ENCODE peak calls at places on chromosomes 1 and 21, in nine cellular contexts. One of them, this sample, is unnamed.

GRCh38 chr21:35641271-35642016 is 418.9 kb downstream of the SETD4 start:
- DNase-seq in CD8-positive, alpha-beta memory T cell: no peak
- DNase-seq in NB4: no peak
- DNase-seq in left ventricle myocardium inferior: no peak
- DNase-seq in BE2C: no peak
- DNase-seq in lower lobe of right lung: no peak
- DNase-seq in astrocyte of the cerebellum: peak; percentile 40
- DNase-seq in GM12865: no peak
- DNase-seq in aorta: no peak
- DNase-seq in this sample: no peak

GRCh38 chr1:90201467-90202358 is 206.8 kb downstream of the ZNF326 start:
- DNase-seq in NB4: no peak
- DNase-seq in GM12865: peak; percentile 28
- DNase-seq in aorta: no peak
- DNase-seq in BE2C: no peak
- DNase-seq in CD8-positive, alpha-beta memory T cell: no peak
- DNase-seq in left ventricle myocardium inferior: no peak
- DNase-seq in lower lobe of right lung: no peak
- DNase-seq in astrocyte of the cerebellum: no peak
- DNase-seq in this sample: no peak

GRCh38 chr1:150487763-150488115 is 520 bp downstream of the TARS2 start:
- DNase-seq in GM12865: peak; percentile 17
- DNase-seq in lower lobe of right lung: no peak
- DNase-seq in astrocyte of the cerebellum: no peak
- DNase-seq in aorta: no peak
- DNase-seq in BE2C: no peak
- DNase-seq in left ventricle myocardium inferior: no peak
- DNase-seq in CD8-positive, alpha-beta memory T cell: no peak
- DNase-seq in NB4: no peak
- DNase-seq in this sample: no peak

GRCh38 chr21:24895885-24896734 is 711.2 kb downstream of the MRPL39 start:
- DNase-seq in BE2C: peak; percentile 50
- DNase-seq in CD8-positive, alpha-beta memory T cell: no peak
- DNase-seq in GM12865: peak; percentile 60
- DNase-seq in astrocyte of the cerebellum: peak; percentile 43
- DNase-seq in left ventricle myocardium inferior: no peak
- DNase-seq in lower lobe of right lung: no peak
- DNase-seq in NB4: peak; percentile 25
- DNase-seq in aorta: no peak
- DNase-seq in this sample: peak; percentile 2

GRCh38 chr1:91805343-91805801 is 80.6 kb downstream of the TGFBR3 start:
- DNase-seq in CD8-positive, alpha-beta memory T cell: peak; percentile 8
- DNase-seq in left ventricle myocardium inferior: no peak
- DNase-seq in BE2C: no peak
- DNase-seq in aorta: no peak
- DNase-seq in GM12865: peak; percentile 69
- DNase-seq in NB4: no peak
- DNase-seq in lower lobe of right lung: no peak
- DNase-seq in astrocyte of the cerebellum: no peak
- DNase-seq in this sample: no peak

GRCh38 chr1:215523128-215523861 is 43.8 kb upstream of the KCTD3 start:
- DNase-seq in lower lobe of right lung: no peak
- DNase-seq in astrocyte of the cerebellum: no peak
- DNase-seq in aorta: no peak
- DNase-seq in left ventricle myocardium inferior: no peak
- DNase-seq in BE2C: no peak
- DNase-seq in CD8-positive, alpha-beta memory T cell: no peak
- DNase-seq in NB4: no peak
- DNase-seq in GM12865: no peak
- DNase-seq in this sample: peak; percentile 21

GRCh38 chr1:8970870-8971337 is 25.2 kb downstream of the CA6 start:
- DNase-seq in CD8-positive, alpha-beta memory T cell: no peak
- DNase-seq in left ventricle myocardium inferior: no peak
- DNase-seq in lower lobe of right lung: no peak
- DNase-seq in astrocyte of the cerebellum: no peak
- DNase-seq in BE2C: no peak
- DNase-seq in aorta: no peak
- DNase-seq in GM12865: peak; percentile 33
- DNase-seq in NB4: peak; percentile 29
- DNase-seq in this sample: no peak

GRCh38 chr1:113811353-113811887 is 856 bp downstream of the RSBN1 start:
- DNase-seq in astrocyte of the cerebellum: no peak
- DNase-seq in lower lobe of right lung: peak; percentile 50
- DNase-seq in NB4: peak; percentile 60
- DNase-seq in left ventricle myocardium inferior: no peak
- DNase-seq in GM12865: peak; percentile 45
- DNase-seq in BE2C: peak; percentile 47
- DNase-seq in aorta: peak; percentile 53
- DNase-seq in CD8-positive, alpha-beta memory T cell: peak; percentile 4
- DNase-seq in this sample: peak; percentile 30

GRCh38 chr1:22919341-22920025 is 53.2 kb downstream of the LACTBL1 start:
- DNase-seq in left ventricle myocardium inferior: no peak
- DNase-seq in NB4: no peak
- DNase-seq in astrocyte of the cerebellum: no peak
- DNase-seq in GM12865: no peak
- DNase-seq in BE2C: no peak
- DNase-seq in CD8-positive, alpha-beta memory T cell: no peak
- DNase-seq in lower lobe of right lung: no peak
- DNase-seq in aorta: no peak
- DNase-seq in this sample: no peak

GRCh38 chr1:8950309-8950708 is 4.6 kb downstream of the CA6 start:
- DNase-seq in BE2C: no peak
- DNase-seq in aorta: no peak
- DNase-seq in left ventricle myocardium inferior: no peak
- DNase-seq in NB4: no peak
- DNase-seq in lower lobe of right lung: no peak
- DNase-seq in GM12865: no peak
- DNase-seq in astrocyte of the cerebellum: no peak
- DNase-seq in CD8-positive, alpha-beta memory T cell: no peak
- DNase-seq in this sample: no peak

GRCh38 chr1:174274452-174274851 is 115.1 kb downstream of the RABGAP1L start:
- DNase-seq in aorta: no peak
- DNase-seq in astrocyte of the cerebellum: no peak
- DNase-seq in GM12865: peak; percentile 5
- DNase-seq in BE2C: no peak
- DNase-seq in CD8-positive, alpha-beta memory T cell: no peak
- DNase-seq in lower lobe of right lung: no peak
- DNase-seq in NB4: no peak
- DNase-seq in left ventricle myocardium inferior: no peak
- DNase-seq in this sample: no peak

GRCh38 chr1:54274881-54275280 is 74.9 kb downstream of the MRPL37 start:
- DNase-seq in BE2C: no peak
- DNase-seq in lower lobe of right lung: no peak
- DNase-seq in CD8-positive, alpha-beta memory T cell: no peak
- DNase-seq in GM12865: no peak
- DNase-seq in aorta: no peak
- DNase-seq in left ventricle myocardium inferior: no peak
- DNase-seq in astrocyte of the cerebellum: no peak
- DNase-seq in NB4: no peak
- DNase-seq in this sample: no peak

GRCh38 chr1:151716405-151716762 is 219 bp downstream of the CELF3 start:
- DNase-seq in astrocyte of the cerebellum: no peak
- DNase-seq in aorta: no peak
- DNase-seq in CD8-positive, alpha-beta memory T cell: no peak
- DNase-seq in left ventricle myocardium inferior: no peak
- DNase-seq in lower lobe of right lung: no peak
- DNase-seq in GM12865: no peak
- DNase-seq in NB4: no peak
- DNase-seq in BE2C: no peak
- DNase-seq in this sample: no peak

GRCh38 chr1:198556969-198557368 is 16.5 kb upstream of the ATP6V1G3 start:
- DNase-seq in aorta: peak; percentile 69
- DNase-seq in left ventricle myocardium inferior: peak; percentile 26
- DNase-seq in lower lobe of right lung: peak; percentile 51
- DNase-seq in BE2C: no peak
- DNase-seq in NB4: peak; percentile 54
- DNase-seq in CD8-positive, alpha-beta memory T cell: peak; percentile 54
- DNase-seq in astrocyte of the cerebellum: no peak
- DNase-seq in GM12865: peak; percentile 81
- DNase-seq in this sample: no peak

GRCh38 chr1:18870325-18870865 is 10.9 kb upstream of the TAS1R2 start:
- DNase-seq in GM12865: no peak
- DNase-seq in NB4: no peak
- DNase-seq in aorta: no peak
- DNase-seq in astrocyte of the cerebellum: no peak
- DNase-seq in BE2C: no peak
- DNase-seq in left ventricle myocardium inferior: no peak
- DNase-seq in CD8-positive, alpha-beta memory T cell: no peak
- DNase-seq in lower lobe of right lung: no peak
- DNase-seq in this sample: no peak

GRCh38 chr1:212486591-212486963 is 53.9 kb downstream of the NENF start:
- DNase-seq in lower lobe of right lung: no peak
- DNase-seq in aorta: no peak
- DNase-seq in NB4: no peak
- DNase-seq in left ventricle myocardium inferior: no peak
- DNase-seq in BE2C: no peak
- DNase-seq in GM12865: no peak
- DNase-seq in astrocyte of the cerebellum: no peak
- DNase-seq in CD8-positive, alpha-beta memory T cell: no peak
- DNase-seq in this sample: no peak

GRCh38 chr1:204369006-204369726 is 9.4 kb upstream of the PLEKHA6 start:
- DNase-seq in CD8-positive, alpha-beta memory T cell: no peak
- DNase-seq in left ventricle myocardium inferior: no peak
- DNase-seq in astrocyte of the cerebellum: no peak
- DNase-seq in GM12865: no peak
- DNase-seq in NB4: no peak
- DNase-seq in BE2C: no peak
- DNase-seq in lower lobe of right lung: no peak
- DNase-seq in aorta: no peak
- DNase-seq in this sample: no peak

GRCh38 chr21:35448876-35449599 is 399.9 kb upstream of the RUNX1 start:
- DNase-seq in left ventricle myocardium inferior: no peak
- DNase-seq in NB4: no peak
- DNase-seq in CD8-positive, alpha-beta memory T cell: no peak
- DNase-seq in lower lobe of right lung: no peak
- DNase-seq in GM12865: no peak
- DNase-seq in aorta: no peak
- DNase-seq in astrocyte of the cerebellum: no peak
- DNase-seq in BE2C: no peak
- DNase-seq in this sample: no peak

GRCh38 chr1:12542596-12543592 is 75.1 kb downstream of the DHRS3 start:
- DNase-seq in aorta: no peak
- DNase-seq in BE2C: no peak
- DNase-seq in left ventricle myocardium inferior: no peak
- DNase-seq in GM12865: no peak
- DNase-seq in CD8-positive, alpha-beta memory T cell: no peak
- DNase-seq in lower lobe of right lung: peak; percentile 10
- DNase-seq in NB4: no peak
- DNase-seq in astrocyte of the cerebellum: no peak
- DNase-seq in this sample: no peak
- H3K4me3 ChIP-seq in aorta: no peak overlapping the region
- H3K4me3 ChIP-seq in BE2C: no peak overlapping the region
- H3K4me3 ChIP-seq in left ventricle myocardium inferior: no peak overlapping the region
- H3K4me3 ChIP-seq in GM12865: no peak overlapping the region
- H3K4me3 ChIP-seq in CD8-positive, alpha-beta memory T cell: no peak overlapping the region
- H3K4me3 ChIP-seq in lower lobe of right lung: no peak overlapping the region
- H3K4me3 ChIP-seq in NB4: no peak overlapping the region
- H3K4me3 ChIP-seq in astrocyte of the cerebellum: no peak overlapping the region
- H3K4me3 ChIP-seq in this sample: no peak overlapping the region

GRCh38 chr1:233614173-233614742 is 352 bp downstream of the KCNK1 start:
- DNase-seq in astrocyte of the cerebellum: peak; percentile 9
- DNase-seq in BE2C: no peak
- DNase-seq in left ventricle myocardium inferior: peak; percentile 19
- DNase-seq in GM12865: peak; percentile 78
- DNase-seq in lower lobe of right lung: peak; percentile 51
- DNase-seq in NB4: no peak
- DNase-seq in aorta: peak; percentile 54
- DNase-seq in CD8-positive, alpha-beta memory T cell: no peak
- DNase-seq in this sample: peak; percentile 64

GRCh38 chr1:233614743-233615521 is 1.0 kb downstream of the KCNK1 start:
- DNase-seq in GM12865: peak; percentile 83
- DNase-seq in CD8-positive, alpha-beta memory T cell: no peak
- DNase-seq in astrocyte of the cerebellum: no peak
- DNase-seq in NB4: no peak
- DNase-seq in left ventricle myocardium inferior: no peak
- DNase-seq in BE2C: no peak
- DNase-seq in aorta: no peak
- DNase-seq in lower lobe of right lung: no peak
- DNase-seq in this sample: no peak

GRCh38 chr1:233613252-233614172 is at the start of gene KCNK1:
- DNase-seq in astrocyte of the cerebellum: peak; percentile 76
- DNase-seq in BE2C: no peak
- DNase-seq in left ventricle myocardium inferior: peak; percentile 51
- DNase-seq in GM12865: peak; percentile 57
- DNase-seq in lower lobe of right lung: peak; percentile 87
- DNase-seq in aorta: peak; percentile 70
- DNase-seq in CD8-positive, alpha-beta memory T cell: no peak
- DNase-seq in NB4: no peak
- DNase-seq in this sample: peak; percentile 94

GRCh38 chr1:233617025-233617424 is 3.1 kb downstream of the KCNK1 start:
- DNase-seq in CD8-positive, alpha-beta memory T cell: no peak
- DNase-seq in astrocyte of the cerebellum: no peak
- DNase-seq in GM12865: peak; percentile 61
- DNase-seq in NB4: no peak
- DNase-seq in lower lobe of right lung: no peak
- DNase-seq in BE2C: no peak
- DNase-seq in aorta: no peak
- DNase-seq in left ventricle myocardium inferior: no peak
- DNase-seq in this sample: no peak

GRCh38 chr1:233615571-233615970 is 1.7 kb downstream of the KCNK1 start:
- DNase-seq in aorta: no peak
- DNase-seq in left ventricle myocardium inferior: no peak
- DNase-seq in astrocyte of the cerebellum: no peak
- DNase-seq in NB4: no peak
- DNase-seq in lower lobe of right lung: no peak
- DNase-seq in GM12865: no peak
- DNase-seq in CD8-positive, alpha-beta memory T cell: no peak
- DNase-seq in BE2C: no peak
- DNase-seq in this sample: no peak
- H3K4me3 ChIP-seq in aorta: no peak overlapping the region
- H3K4me3 ChIP-seq in left ventricle myocardium inferior: peak overlapping the region; percentile 77
- H3K4me3 ChIP-seq in astrocyte of the cerebellum: peak overlapping the region; percentile 68
- H3K4me3 ChIP-seq in NB4: no peak overlapping the region
- H3K4me3 ChIP-seq in lower lobe of right lung: peak overlapping the region; percentile 60
- H3K4me3 ChIP-seq in GM12865: peak overlapping the region; percentile 80
- H3K4me3 ChIP-seq in CD8-positive, alpha-beta memory T cell: no peak overlapping the region
- H3K4me3 ChIP-seq in BE2C: no peak overlapping the region
- H3K4me3 ChIP-seq in this sample: peak overlapping the region; percentile 61

DNA sequence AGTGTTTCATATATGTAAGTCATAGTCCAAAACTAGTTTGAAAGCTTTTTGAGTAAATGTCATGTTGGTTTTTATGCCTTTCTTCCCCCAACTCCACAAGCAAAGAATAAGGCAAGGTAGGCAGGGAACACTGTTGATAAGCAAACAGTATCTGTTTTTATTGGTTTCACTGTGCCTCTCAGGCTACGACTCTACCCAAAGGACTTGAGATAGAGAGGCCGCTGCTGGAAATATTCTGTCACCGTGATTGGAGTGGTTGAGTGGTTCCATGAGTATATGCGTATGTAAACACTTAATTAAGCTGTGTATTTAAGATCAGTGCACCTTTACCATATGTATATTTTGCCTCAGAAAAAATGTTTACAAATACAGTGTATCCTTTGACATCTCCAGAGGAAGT is 138.1 kb upstream of the KIF26B start:
- DNase-seq in aorta: no peak
- DNase-seq in GM12865: no peak
- DNase-seq in BE2C: no peak
- DNase-seq in left ventricle myocardium inferior: no peak
- DNase-seq in CD8-positive, alpha-beta memory T cell: no peak
- DNase-seq in NB4: no peak
- DNase-seq in lower lobe of right lung: no peak
- DNase-seq in astrocyte of the cerebellum: no peak
- DNase-seq in this sample: no peak
- H3K4me3 ChIP-seq in aorta: no peak overlapping the region
- H3K4me3 ChIP-seq in GM12865: no peak overlapping the region
- H3K4me3 ChIP-seq in BE2C: no peak overlapping the region
- H3K4me3 ChIP-seq in left ventricle myocardium inferior: no peak overlapping the region
- H3K4me3 ChIP-seq in CD8-positive, alpha-beta memory T cell: no peak overlapping the region
- H3K4me3 ChIP-seq in NB4: no peak overlapping the region
- H3K4me3 ChIP-seq in lower lobe of right lung: no peak overlapping the region
- H3K4me3 ChIP-seq in astrocyte of the cerebellum: no peak overlapping the region
- H3K4me3 ChIP-seq in this sample: no peak overlapping the region

GRCh38 chr21:39703578-39703977 is 41.4 kb upstream of the IGSF5 start:
- DNase-seq in left ventricle myocardium inferior: no peak
- DNase-seq in lower lobe of right lung: no peak
- DNase-seq in astrocyte of the cerebellum: no peak
- DNase-seq in GM12865: no peak
- DNase-seq in CD8-positive, alpha-beta memory T cell: no peak
- DNase-seq in BE2C: no peak
- DNase-seq in aorta: no peak
- DNase-seq in NB4: no peak
- DNase-seq in this sample: no peak
- H3K4me3 ChIP-seq in left ventricle myocardium inferior: no peak overlapping the region
- H3K4me3 ChIP-seq in lower lobe of right lung: no peak overlapping the region
- H3K4me3 ChIP-seq in astrocyte of the cerebellum: no peak overlapping the region
- H3K4me3 ChIP-seq in GM12865: no peak overlapping the region
- H3K4me3 ChIP-seq in CD8-positive, alpha-beta memory T cell: no peak overlapping the region
- H3K4me3 ChIP-seq in BE2C: no peak overlapping the region
- H3K4me3 ChIP-seq in aorta: no peak overlapping the region
- H3K4me3 ChIP-seq in NB4: no peak overlapping the region
- H3K4me3 ChIP-seq in this sample: no peak overlapping the region